ENCODE peak calls at places on chromosomes 4 and X, in six cellular contexts. One of them, this sample, is unnamed.

GRCh38 chr4:125317526-125317880 is 2.7 kb downstream of the FAT4 start:
- DNase-seq in RWPE1: no peak
- DNase-seq in upper lobe of left lung: peak; percentile 86
- DNase-seq in dorsolateral prefrontal cortex: peak; percentile 44
- DNase-seq in brain microvascular endothelial cell: peak; percentile 50
- DNase-seq in thoracic aorta: no peak
- DNase-seq in this sample: peak; percentile 27

GRCh38 chr4:37891221-37892159 is 606 bp downstream of the TBC1D1 start:
- DNase-seq in dorsolateral prefrontal cortex: no peak
- DNase-seq in thoracic aorta: no peak
- DNase-seq in brain microvascular endothelial cell: no peak
- DNase-seq in RWPE1: peak; percentile 31
- DNase-seq in upper lobe of left lung: no peak
- DNase-seq in this sample: peak; percentile 36

GRCh38 chrX:107691024-107691448 is 62.7 kb downstream of the PRPS1 start:
- DNase-seq in RWPE1: no peak
- DNase-seq in brain microvascular endothelial cell: no peak
- DNase-seq in dorsolateral prefrontal cortex: no peak
- DNase-seq in thoracic aorta: no peak
- DNase-seq in upper lobe of left lung: no peak
- DNase-seq in this sample: no peak

GRCh38 chr4:67204441-67204840 is 340.9 kb downstream of the CENPC start:
- DNase-seq in dorsolateral prefrontal cortex: no peak
- DNase-seq in brain microvascular endothelial cell: no peak
- DNase-seq in upper lobe of left lung: no peak
- DNase-seq in RWPE1: no peak
- DNase-seq in thoracic aorta: no peak
- DNase-seq in this sample: no peak

GRCh38 chr4:110216079-110216478 is 17.7 kb upstream of the ELOVL6 start:
- DNase-seq in upper lobe of left lung: no peak
- DNase-seq in brain microvascular endothelial cell: no peak
- DNase-seq in thoracic aorta: no peak
- DNase-seq in dorsolateral prefrontal cortex: no peak
- DNase-seq in RWPE1: no peak
- DNase-seq in this sample: no peak

GRCh38 chr4:159010563-159011260 is 92.2 kb upstream of the RAPGEF2 start:
- DNase-seq in thoracic aorta: no peak
- DNase-seq in RWPE1: peak; percentile 34
- DNase-seq in brain microvascular endothelial cell: no peak
- DNase-seq in upper lobe of left lung: no peak
- DNase-seq in dorsolateral prefrontal cortex: peak; percentile 47
- DNase-seq in this sample: peak; percentile 83

GRCh38 chr4:125187221-125187620 is 127.5 kb upstream of the FAT4 start:
- DNase-seq in upper lobe of left lung: no peak
- DNase-seq in RWPE1: peak; percentile 85
- DNase-seq in brain microvascular endothelial cell: no peak
- DNase-seq in thoracic aorta: no peak
- DNase-seq in dorsolateral prefrontal cortex: no peak
- DNase-seq in this sample: no peak

GRCh38 chr4:103075435-103075893 is 1.1 kb downstream of the SLC9B2 start:
- DNase-seq in brain microvascular endothelial cell: no peak
- DNase-seq in dorsolateral prefrontal cortex: no peak
- DNase-seq in thoracic aorta: no peak
- DNase-seq in upper lobe of left lung: no peak
- DNase-seq in RWPE1: no peak
- DNase-seq in this sample: no peak

GRCh38 chr4:48331577-48332340 is 9.6 kb upstream of the SLAIN2 start:
- DNase-seq in upper lobe of left lung: no peak
- DNase-seq in thoracic aorta: no peak
- DNase-seq in RWPE1: peak; percentile 20
- DNase-seq in brain microvascular endothelial cell: peak; percentile 80
- DNase-seq in dorsolateral prefrontal cortex: no peak
- DNase-seq in this sample: no peak

GRCh38 chr4:156193116-156193515 is 239.4 kb upstream of the CTSO start:
- DNase-seq in upper lobe of left lung: no peak
- DNase-seq in dorsolateral prefrontal cortex: no peak
- DNase-seq in thoracic aorta: no peak
- DNase-seq in RWPE1: no peak
- DNase-seq in brain microvascular endothelial cell: peak; percentile 69
- DNase-seq in this sample: no peak

GRCh38 chrX:12770440-12770839 is 20.8 kb upstream of the PRPS2 start:
- DNase-seq in dorsolateral prefrontal cortex: no peak
- DNase-seq in upper lobe of left lung: no peak
- DNase-seq in brain microvascular endothelial cell: no peak
- DNase-seq in thoracic aorta: no peak
- DNase-seq in RWPE1: peak; percentile 4
- DNase-seq in this sample: no peak

GRCh38 chrX:138345801-138346200 is 365.7 kb downstream of the FGF13 start:
- DNase-seq in dorsolateral prefrontal cortex: no peak
- DNase-seq in upper lobe of left lung: no peak
- DNase-seq in RWPE1: no peak
- DNase-seq in brain microvascular endothelial cell: no peak
- DNase-seq in thoracic aorta: no peak
- DNase-seq in this sample: no peak

GRCh38 chr4:61772116-61772515 is 572.0 kb downstream of the ADGRL3 start:
- DNase-seq in RWPE1: peak; percentile 69
- DNase-seq in brain microvascular endothelial cell: peak; percentile 46
- DNase-seq in dorsolateral prefrontal cortex: no peak
- DNase-seq in thoracic aorta: no peak
- DNase-seq in upper lobe of left lung: no peak
- DNase-seq in this sample: no peak

GRCh38 chr4:67875011-67875410 is 8.8 kb downstream of the TMPRSS11D start:
- DNase-seq in dorsolateral prefrontal cortex: no peak
- DNase-seq in RWPE1: no peak
- DNase-seq in brain microvascular endothelial cell: no peak
- DNase-seq in upper lobe of left lung: no peak
- DNase-seq in thoracic aorta: no peak
- DNase-seq in this sample: no peak

GRCh38 chrX:123493857-123494256 is 239.0 kb downstream of the THOC2 start:
- DNase-seq in dorsolateral prefrontal cortex: no peak
- DNase-seq in thoracic aorta: no peak
- DNase-seq in brain microvascular endothelial cell: no peak
- DNase-seq in upper lobe of left lung: no peak
- DNase-seq in RWPE1: no peak
- DNase-seq in this sample: no peak

GRCh38 chrX:136658151-136658550 is 10.2 kb downstream of the CD40LG start:
- DNase-seq in upper lobe of left lung: no peak
- DNase-seq in RWPE1: no peak
- DNase-seq in thoracic aorta: no peak
- DNase-seq in dorsolateral prefrontal cortex: no peak
- DNase-seq in brain microvascular endothelial cell: no peak
- DNase-seq in this sample: no peak

GRCh38 chr4:87868482-87868881 is 35.7 kb downstream of the MEPE start:
- DNase-seq in RWPE1: no peak
- DNase-seq in dorsolateral prefrontal cortex: no peak
- DNase-seq in upper lobe of left lung: no peak
- DNase-seq in brain microvascular endothelial cell: no peak
- DNase-seq in thoracic aorta: no peak
- DNase-seq in this sample: no peak

GRCh38 chr4:176226736-176227135 is 31.4 kb upstream of the SPATA4 start:
- DNase-seq in upper lobe of left lung: no peak
- DNase-seq in RWPE1: no peak
- DNase-seq in thoracic aorta: no peak
- DNase-seq in brain microvascular endothelial cell: no peak
- DNase-seq in dorsolateral prefrontal cortex: no peak
- DNase-seq in this sample: no peak

GRCh38 chr4:100738388-100739165 is 220.8 kb upstream of the EMCN start:
- DNase-seq in thoracic aorta: peak; percentile 18
- DNase-seq in brain microvascular endothelial cell: peak; percentile 71
- DNase-seq in RWPE1: peak; percentile 86
- DNase-seq in dorsolateral prefrontal cortex: no peak
- DNase-seq in upper lobe of left lung: no peak
- DNase-seq in this sample: peak; percentile 15

GRCh38 chr4:71732706-71733105 is 51.2 kb downstream of the GC start:
- DNase-seq in thoracic aorta: no peak
- DNase-seq in RWPE1: peak; percentile 17
- DNase-seq in upper lobe of left lung: no peak
- DNase-seq in brain microvascular endothelial cell: peak; percentile 1
- DNase-seq in dorsolateral prefrontal cortex: no peak
- DNase-seq in this sample: no peak

GRCh38 chrX:129520151-129520550 is 3.1 kb downstream of the SMARCA1 start:
- DNase-seq in RWPE1: no peak
- DNase-seq in brain microvascular endothelial cell: no peak
- DNase-seq in thoracic aorta: no peak
- DNase-seq in dorsolateral prefrontal cortex: no peak
- DNase-seq in upper lobe of left lung: no peak
- DNase-seq in this sample: no peak

GRCh38 chr4:45442466-45442865 is 681.4 kb downstream of the GABRG1 start:
- DNase-seq in brain microvascular endothelial cell: no peak
- DNase-seq in thoracic aorta: no peak
- DNase-seq in RWPE1: peak; percentile 1
- DNase-seq in upper lobe of left lung: no peak
- DNase-seq in dorsolateral prefrontal cortex: no peak
- DNase-seq in this sample: no peak

GRCh38 chr4:80925293-80925692 is 105.2 kb upstream of the BMP3 start:
- DNase-seq in brain microvascular endothelial cell: no peak
- DNase-seq in RWPE1: no peak
- DNase-seq in upper lobe of left lung: no peak
- DNase-seq in thoracic aorta: no peak
- DNase-seq in dorsolateral prefrontal cortex: no peak
- DNase-seq in this sample: no peak

GRCh38 chr4:63563288-63564014 is 845.8 kb downstream of the TECRL start:
- DNase-seq in thoracic aorta: no peak
- DNase-seq in RWPE1: no peak
- DNase-seq in brain microvascular endothelial cell: no peak
- DNase-seq in dorsolateral prefrontal cortex: no peak
- DNase-seq in upper lobe of left lung: peak; percentile 1
- DNase-seq in this sample: no peak

GRCh38 chr4:127782025-127782274 is 172 bp upstream of the HSPA4L start:
- DNase-seq in brain microvascular endothelial cell: peak; percentile 77
- DNase-seq in thoracic aorta: peak; percentile 28
- DNase-seq in dorsolateral prefrontal cortex: peak; percentile 90
- DNase-seq in RWPE1: peak; percentile 90
- DNase-seq in upper lobe of left lung: peak; percentile 96
- DNase-seq in this sample: peak; percentile 91
- H3K27ac ChIP-seq in brain microvascular endothelial cell: peak overlapping the region; percentile 21
- H3K27ac ChIP-seq in thoracic aorta: peak overlapping the region; percentile 64
- H3K27ac ChIP-seq in dorsolateral prefrontal cortex: peak overlapping the region; percentile 81
- H3K27ac ChIP-seq in RWPE1: peak overlapping the region; percentile 92
- H3K27ac ChIP-seq in upper lobe of left lung: peak overlapping the region; percentile 62
- H3K27ac ChIP-seq in this sample: peak overlapping the region; percentile 91

DNA sequence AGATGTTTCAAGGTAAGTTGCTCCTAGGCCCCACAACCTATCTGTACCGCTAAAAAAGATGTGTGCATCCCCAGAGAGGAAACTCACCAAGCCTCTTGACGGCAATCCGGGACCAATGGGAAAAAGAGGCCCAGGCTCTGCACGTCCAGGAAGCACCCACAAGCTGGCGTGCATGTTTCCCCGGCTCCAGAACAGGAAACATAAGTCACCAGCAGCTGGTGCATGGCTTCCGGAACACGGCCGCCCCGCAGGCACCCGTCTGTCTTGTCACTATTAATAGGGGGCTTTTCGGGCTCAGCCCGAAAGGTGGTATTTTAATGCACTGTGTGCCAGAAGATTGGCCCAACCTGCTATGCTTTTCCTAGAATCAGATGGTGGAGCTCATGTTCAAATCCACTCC is 22.2 kb downstream of the CRMP1 start:
- DNase-seq in thoracic aorta: no peak
- DNase-seq in dorsolateral prefrontal cortex: no peak
- DNase-seq in upper lobe of left lung: peak; percentile 38
- DNase-seq in brain microvascular endothelial cell: no peak
- DNase-seq in RWPE1: no peak
- DNase-seq in this sample: no peak
- H3K27ac ChIP-seq in thoracic aorta: no peak overlapping the region
- H3K27ac ChIP-seq in dorsolateral prefrontal cortex: no peak overlapping the region
- H3K27ac ChIP-seq in upper lobe of left lung: no peak overlapping the region
- H3K27ac ChIP-seq in brain microvascular endothelial cell: no peak overlapping the region
- H3K27ac ChIP-seq in RWPE1: no peak overlapping the region
- H3K27ac ChIP-seq in this sample: no peak overlapping the region

GRCh38 chrX:6151971-6152370 is 76.7 kb downstream of the NLGN4X start:
- DNase-seq in brain microvascular endothelial cell: no peak
- DNase-seq in thoracic aorta: no peak
- DNase-seq in RWPE1: no peak
- DNase-seq in upper lobe of left lung: no peak
- DNase-seq in dorsolateral prefrontal cortex: no peak
- DNase-seq in this sample: no peak

DNA sequence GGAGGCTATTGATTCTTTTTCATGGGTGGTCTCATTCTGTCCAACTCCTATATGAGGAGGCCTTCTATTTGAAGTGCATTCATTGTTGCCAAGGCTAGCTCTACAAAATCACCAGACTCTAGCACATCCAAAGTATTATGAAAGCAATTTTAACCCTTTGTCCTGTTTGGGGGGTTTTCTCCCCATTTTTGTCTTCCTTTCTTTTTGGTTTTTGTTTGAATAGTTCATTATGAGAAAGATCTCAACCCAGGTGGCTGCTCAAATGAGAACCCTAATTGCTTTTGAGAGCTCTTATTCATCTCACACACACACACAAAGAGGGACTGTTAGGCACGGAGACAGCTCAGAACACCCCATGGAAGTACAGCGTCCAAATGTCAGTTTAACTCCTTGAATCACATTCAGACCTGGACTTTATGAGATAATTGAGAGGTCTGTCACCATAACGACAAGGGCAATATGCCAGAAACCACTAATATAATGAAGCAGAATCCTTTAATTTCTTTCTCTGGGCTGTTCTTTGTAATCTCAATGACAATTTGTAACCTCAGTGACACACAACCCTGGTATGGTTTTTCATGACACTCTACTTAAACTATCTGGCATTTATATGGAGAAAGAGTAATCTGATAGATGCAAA is 79.3 kb downstream of the NLGN4X start:
- DNase-seq in RWPE1: no peak
- DNase-seq in brain microvascular endothelial cell: no peak
- DNase-seq in upper lobe of left lung: no peak
- DNase-seq in thoracic aorta: no peak
- DNase-seq in dorsolateral prefrontal cortex: no peak
- DNase-seq in this sample: no peak
- H3K27ac ChIP-seq in RWPE1: no peak overlapping the region
- H3K27ac ChIP-seq in brain microvascular endothelial cell: no peak overlapping the region
- H3K27ac ChIP-seq in upper lobe of left lung: no peak overlapping the region
- H3K27ac ChIP-seq in thoracic aorta: no peak overlapping the region
- H3K27ac ChIP-seq in dorsolateral prefrontal cortex: no peak overlapping the region
- H3K27ac ChIP-seq in this sample: no peak overlapping the region

DNA sequence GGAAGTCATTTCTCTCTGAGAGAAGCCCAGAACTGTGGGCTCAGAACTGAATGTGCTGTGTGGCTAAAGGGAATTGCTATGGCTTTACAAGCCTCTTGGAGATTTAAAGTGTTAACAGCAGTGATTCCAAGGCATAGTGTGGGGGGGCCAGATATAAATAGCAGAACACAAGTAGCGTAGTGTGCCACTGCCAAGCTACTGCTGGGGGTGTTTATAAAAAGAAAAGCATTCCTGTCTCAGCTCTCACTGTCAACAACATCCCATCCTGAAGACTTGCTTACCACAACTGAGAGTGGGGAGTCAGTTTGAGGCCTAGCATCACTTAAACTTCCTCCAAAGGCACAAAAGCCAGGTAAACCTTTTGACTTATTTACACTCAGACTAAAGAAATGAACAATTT is at the start of gene ART3:
- DNase-seq in brain microvascular endothelial cell: no peak
- DNase-seq in thoracic aorta: no peak
- DNase-seq in RWPE1: no peak
- DNase-seq in upper lobe of left lung: no peak
- DNase-seq in dorsolateral prefrontal cortex: peak; percentile 34
- DNase-seq in this sample: no peak
- H3K27ac ChIP-seq in brain microvascular endothelial cell: no peak within 1 kb of the TSS
- H3K27ac ChIP-seq in thoracic aorta: no peak within 1 kb of the TSS
- H3K27ac ChIP-seq in RWPE1: no peak within 1 kb of the TSS
- H3K27ac ChIP-seq in upper lobe of left lung: no peak within 1 kb of the TSS
- H3K27ac ChIP-seq in dorsolateral prefrontal cortex: peak within 1 kb of the TSS; percentile 63
- H3K27ac ChIP-seq in this sample: no peak within 1 kb of the TSS

GRCh38 chr4:53899544-53900274 is 164.7 kb downstream of the CHIC2 start:
- DNase-seq in RWPE1: no peak
- DNase-seq in upper lobe of left lung: no peak
- DNase-seq in dorsolateral prefrontal cortex: no peak
- DNase-seq in thoracic aorta: no peak
- DNase-seq in brain microvascular endothelial cell: no peak
- DNase-seq in this sample: peak; percentile 57
- H3K27ac ChIP-seq in RWPE1: no peak overlapping the region
- H3K27ac ChIP-seq in upper lobe of left lung: peak overlapping the region; percentile 42
- H3K27ac ChIP-seq in dorsolateral prefrontal cortex: no peak overlapping the region
- H3K27ac ChIP-seq in thoracic aorta: peak overlapping the region; percentile 61
- H3K27ac ChIP-seq in brain microvascular endothelial cell: no peak overlapping the region
- H3K27ac ChIP-seq in this sample: no peak overlapping the region

This sample was measured in adrenal gland.